ENCODE peak calls at places on chromosome 17, in five cellular contexts. One of them, this sample, is unnamed. For H4K20me1, the result is how much of the 10 kb centered on the place peaks cover.

GRCh38 chr17:15133826-15134225 is 131.3 kb downstream of the PMP22 start:
- DNase-seq in fibroblast of lung: no peak
- DNase-seq in GM23248: no peak
- DNase-seq in GM12878: no peak
- DNase-seq in PC-3: no peak
- DNase-seq in this sample: no peak

GRCh38 chr17:16068323-16068722 is 68.7 kb downstream of the TTC19 start:
- DNase-seq in GM12878: no peak
- DNase-seq in fibroblast of lung: peak
- DNase-seq in PC-3: no peak
- DNase-seq in GM23248: peak
- DNase-seq in this sample: no peak

GRCh38 chr17:68248886-68249872 is 1.3 kb downstream of the AMZ2 start:
- DNase-seq in GM23248: peak
- DNase-seq in fibroblast of lung: no peak
- DNase-seq in GM12878: no peak
- DNase-seq in PC-3: no peak
- DNase-seq in this sample: no peak

GRCh38 chr17:79907217-79907715 is 68.0 kb upstream of the CBX4 start:
- DNase-seq in GM12878: no peak
- DNase-seq in fibroblast of lung: no peak
- DNase-seq in PC-3: no peak
- DNase-seq in GM23248: no peak
- DNase-seq in this sample: no peak

GRCh38 chr17:27627514-27627913 is 3.5 kb upstream of the LGALS9 start:
- DNase-seq in GM23248: no peak
- DNase-seq in fibroblast of lung: no peak
- DNase-seq in GM12878: no peak
- DNase-seq in PC-3: no peak
- DNase-seq in this sample: no peak

GRCh38 chr17:42315402-42316156 is 27.3 kb downstream of the STAT5A start:
- DNase-seq in PC-3: no peak
- DNase-seq in GM23248: no peak
- DNase-seq in GM12878: peak
- DNase-seq in fibroblast of lung: no peak
- DNase-seq in this sample: no peak

GRCh38 chr17:30519707-30520106 is 42.5 kb downstream of the GOSR1 start:
- DNase-seq in fibroblast of lung: peak
- DNase-seq in GM12878: no peak
- DNase-seq in PC-3: peak
- DNase-seq in GM23248: peak
- DNase-seq in this sample: peak

GRCh38 chr17:10673318-10673717 is 16.2 kb upstream of the MYH3 start:
- DNase-seq in fibroblast of lung: no peak
- DNase-seq in GM23248: no peak
- DNase-seq in GM12878: no peak
- DNase-seq in PC-3: no peak
- DNase-seq in this sample: no peak

GRCh38 chr17:78294356-78294755 is 62.9 kb downstream of the TMEM235 start:
- DNase-seq in GM12878: no peak
- DNase-seq in PC-3: no peak
- DNase-seq in fibroblast of lung: no peak
- DNase-seq in GM23248: no peak
- DNase-seq in this sample: no peak

GRCh38 chr17:29565643-29566472 is 979 bp downstream of the ABHD15 start:
- DNase-seq in GM23248: peak
- DNase-seq in fibroblast of lung: no peak
- DNase-seq in PC-3: no peak
- DNase-seq in GM12878: no peak
- DNase-seq in this sample: no peak

GRCh38 chr17:8044819-8045810 is 6.3 kb downstream of the ALOX15B start:
- DNase-seq in PC-3: no peak
- DNase-seq in fibroblast of lung: no peak
- DNase-seq in GM12878: no peak
- DNase-seq in GM23248: no peak
- DNase-seq in this sample: no peak

GRCh38 chr17:82257473-82257872 is 16.0 kb downstream of the CSNK1D start:
- DNase-seq in GM12878: no peak
- DNase-seq in PC-3: no peak
- DNase-seq in fibroblast of lung: no peak
- DNase-seq in GM23248: peak
- DNase-seq in this sample: no peak

GRCh38 chr17:30203471-30203981 is 32.0 kb downstream of the SLC6A4 start:
- DNase-seq in GM23248: no peak
- DNase-seq in PC-3: no peak
- DNase-seq in fibroblast of lung: no peak
- DNase-seq in GM12878: no peak
- DNase-seq in this sample: no peak

GRCh38 chr17:66549312-66549705 is 246.9 kb downstream of the PRKCA start:
- DNase-seq in PC-3: peak
- DNase-seq in fibroblast of lung: no peak
- DNase-seq in GM12878: no peak
- DNase-seq in GM23248: peak
- DNase-seq in this sample: peak

GRCh38 chr17:19004601-19005441 is at the start of gene FAM83G:
- DNase-seq in fibroblast of lung: peak
- DNase-seq in GM12878: peak
- DNase-seq in GM23248: peak
- DNase-seq in PC-3: no peak
- DNase-seq in this sample: peak

GRCh38 chr17:7477392-7478275 is 1.8 kb downstream of the ZBTB4 start:
- DNase-seq in GM12878: no peak
- DNase-seq in PC-3: peak
- DNase-seq in fibroblast of lung: peak
- DNase-seq in GM23248: peak
- DNase-seq in this sample: peak

GRCh38 chr17:81004336-81005015 is 12.8 kb downstream of the CHMP6 start:
- DNase-seq in PC-3: no peak
- DNase-seq in GM23248: peak
- DNase-seq in fibroblast of lung: no peak
- DNase-seq in GM12878: no peak
- DNase-seq in this sample: no peak

GRCh38 chr17:73498176-73498575 is 146.1 kb downstream of the SDK2 start:
- DNase-seq in GM23248: no peak
- DNase-seq in GM12878: no peak
- DNase-seq in fibroblast of lung: no peak
- DNase-seq in PC-3: no peak
- DNase-seq in this sample: no peak

GRCh38 chr17:7440113-7440822 is 956 bp downstream of the FGF11 start:
- DNase-seq in GM23248: peak
- DNase-seq in fibroblast of lung: peak
- DNase-seq in GM12878: no peak
- DNase-seq in PC-3: peak
- DNase-seq in this sample: no peak

GRCh38 chr17:75783069-75783783 is 1.4 kb upstream of the UNK start:
- DNase-seq in PC-3: peak
- DNase-seq in GM12878: peak
- DNase-seq in fibroblast of lung: peak
- DNase-seq in GM23248: peak
- DNase-seq in this sample: peak

GRCh38 chr17:37488009-37488604 is 1.6 kb upstream of the DUSP14 start:
- DNase-seq in PC-3: peak
- DNase-seq in GM12878: no peak
- DNase-seq in GM23248: peak
- DNase-seq in fibroblast of lung: peak
- DNase-seq in this sample: peak

GRCh38 chr17:81514735-81515529 is 2.3 kb upstream of the ACTG1 start:
- DNase-seq in GM23248: peak
- DNase-seq in PC-3: peak
- DNase-seq in fibroblast of lung: peak
- DNase-seq in GM12878: no peak
- DNase-seq in this sample: peak

GRCh38 chr17:10610821-10611323 is 46.2 kb downstream of the MYH3 start:
- DNase-seq in GM12878: no peak
- DNase-seq in fibroblast of lung: no peak
- DNase-seq in GM23248: no peak
- DNase-seq in PC-3: no peak
- DNase-seq in this sample: no peak

GRCh38 chr17:12078791-12079190 is 58.1 kb downstream of the MAP2K4 start:
- DNase-seq in fibroblast of lung: peak
- DNase-seq in GM23248: peak
- DNase-seq in PC-3: peak
- DNase-seq in GM12878: no peak
- DNase-seq in this sample: peak

GRCh38 chr17:74758846-74759163 is 10.4 kb downstream of the NHERF1 start:
- DNase-seq in fibroblast of lung: no peak
- DNase-seq in GM12878: no peak
- DNase-seq in PC-3: peak
- DNase-seq in GM23248: peak
- DNase-seq in this sample: no peak

GRCh38 chr17:4766199-4766598 is 5.5 kb upstream of the TM4SF5 start:
- DNase-seq in fibroblast of lung: no peak
- DNase-seq in GM23248: no peak
- DNase-seq in GM12878: no peak
- DNase-seq in PC-3: no peak
- DNase-seq in this sample: no peak

GRCh38 chr17:7580631-7581554 is 1.5 kb downstream of the CD68 start:
- DNase-seq in GM23248: no peak
- DNase-seq in GM12878: no peak
- DNase-seq in fibroblast of lung: no peak
- DNase-seq in PC-3: no peak
- DNase-seq in this sample: no peak

GRCh38 chr17:34609210-34609609 is 29.8 kb downstream of the TMEM132E start:
- DNase-seq in fibroblast of lung: no peak
- DNase-seq in GM23248: no peak
- DNase-seq in PC-3: no peak
- DNase-seq in GM12878: no peak
- DNase-seq in this sample: no peak

GRCh38 chr17:50719924-50720805 is 762 bp downstream of the LUC7L3 start:
- DNase-seq in PC-3: peak
- DNase-seq in GM23248: no peak
- DNase-seq in fibroblast of lung: no peak
- DNase-seq in GM12878: no peak
- DNase-seq in this sample: no peak

GRCh38 chr17:79746955-79747507 is 16.3 kb downstream of the ENPP7 start:
- DNase-seq in fibroblast of lung: no peak
- DNase-seq in GM12878: no peak
- DNase-seq in GM23248: peak
- DNase-seq in PC-3: no peak
- DNase-seq in this sample: no peak

GRCh38 chr17:29514792-29515191 is 52.0 kb downstream of the ABHD15 start:
- DNase-seq in GM23248: peak
- DNase-seq in fibroblast of lung: peak
- DNase-seq in PC-3: no peak
- DNase-seq in GM12878: no peak
- DNase-seq in this sample: peak

GRCh38 chr17:28524476-28525415 is 18.6 kb downstream of the FOXN1 start:
- DNase-seq in fibroblast of lung: peak
- DNase-seq in PC-3: peak
- DNase-seq in GM12878: no peak
- DNase-seq in GM23248: peak
- DNase-seq in this sample: peak

GRCh38 chr17:63516910-63517824 is 6.0 kb upstream of the KCNH6 start:
- DNase-seq in GM23248: peak
- DNase-seq in fibroblast of lung: no peak
- DNase-seq in PC-3: peak
- DNase-seq in GM12878: peak
- DNase-seq in this sample: peak

GRCh38 chr17:38507436-38507835 is 79.2 kb downstream of the ARHGAP23 start:
- DNase-seq in GM23248: no peak
- DNase-seq in GM12878: no peak
- DNase-seq in PC-3: no peak
- DNase-seq in fibroblast of lung: no peak
- DNase-seq in this sample: no peak

GRCh38 chr17:78715000-78715771 is 66.9 kb downstream of the CYTH1 start:
- DNase-seq in GM23248: peak
- DNase-seq in PC-3: no peak
- DNase-seq in GM12878: no peak
- DNase-seq in fibroblast of lung: no peak
- DNase-seq in this sample: no peak

GRCh38 chr17:55343900-55344513 is 77.6 kb downstream of the MMD start:
- DNase-seq in GM23248: no peak
- DNase-seq in GM12878: no peak
- DNase-seq in fibroblast of lung: no peak
- DNase-seq in PC-3: no peak
- DNase-seq in this sample: no peak
- H2AFZ ChIP-seq in GM23248: no peak
- H2AFZ ChIP-seq in GM12878: no peak
- H2AFZ ChIP-seq in fibroblast of lung: no peak
- H2AFZ ChIP-seq in PC-3: no peak
- H2AFZ ChIP-seq in this sample: no peak

DNA sequence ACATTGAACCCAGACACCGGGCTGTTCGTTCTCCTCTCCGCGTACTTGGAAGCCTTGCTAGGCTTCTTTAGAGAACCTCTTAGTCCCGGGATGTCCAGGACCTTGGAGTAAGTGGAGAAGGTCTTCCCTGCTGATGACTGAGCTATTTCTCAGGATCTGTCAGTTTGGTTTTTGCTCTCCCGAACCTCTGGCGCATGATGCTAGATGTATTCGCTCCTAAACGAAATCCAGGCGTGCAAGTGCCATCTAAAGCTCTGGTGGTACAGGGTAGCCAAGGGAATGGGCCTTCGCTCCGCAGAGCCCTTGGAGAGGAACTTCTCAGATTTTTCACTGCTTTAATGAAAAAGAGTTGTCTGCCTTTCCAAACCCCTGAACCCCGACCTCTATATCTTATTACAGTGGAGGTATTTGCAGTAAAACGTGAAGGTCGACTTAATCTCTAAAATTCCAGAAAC is 544 bp downstream of the VMP1 start:
- DNase-seq in GM12878: no peak
- DNase-seq in PC-3: no peak
- DNase-seq in GM23248: no peak
- DNase-seq in fibroblast of lung: no peak
- DNase-seq in this sample: no peak
- H4K20me1 ChIP-seq in GM12878: under half
- H4K20me1 ChIP-seq in PC-3: half or more
- H4K20me1 ChIP-seq in GM23248: under half
- H4K20me1 ChIP-seq in fibroblast of lung: under half
- H4K20me1 ChIP-seq in this sample: half or more

GRCh38 chr17:45428954-45429337 is 3.7 kb downstream of the ARHGAP27 start:
- DNase-seq in fibroblast of lung: no peak
- DNase-seq in PC-3: no peak
- DNase-seq in GM12878: no peak
- DNase-seq in GM23248: no peak
- DNase-seq in this sample: no peak
- TF ChIP-seq EZH2 in fibroblast of lung: no peak
- TF ChIP-seq EZH2 in PC-3: no peak
- TF ChIP-seq EZH2 in GM12878: no peak
- TF ChIP-seq EZH2 in GM23248: peak
- TF ChIP-seq EZH2 in this sample: no peak

GRCh38 chr17:3679186-3680126 is 10.8 kb downstream of the EMC6 start:
- DNase-seq in GM23248: no peak
- DNase-seq in GM12878: no peak
- DNase-seq in PC-3: no peak
- DNase-seq in fibroblast of lung: no peak
- DNase-seq in this sample: no peak

GRCh38 chr17:3681057-3681456 is 12.4 kb downstream of the EMC6 start:
- DNase-seq in PC-3: no peak
- DNase-seq in GM23248: no peak
- DNase-seq in GM12878: no peak
- DNase-seq in fibroblast of lung: no peak
- DNase-seq in this sample: no peak

GRCh38 chr17:3678095-3678820 is 9.6 kb downstream of the EMC6 start:
- DNase-seq in GM12878: no peak
- DNase-seq in GM23248: peak
- DNase-seq in PC-3: peak
- DNase-seq in fibroblast of lung: no peak
- DNase-seq in this sample: peak

GRCh38 chr17:3681565-3681964 is 13.0 kb downstream of the EMC6 start:
- DNase-seq in GM23248: no peak
- DNase-seq in GM12878: no peak
- DNase-seq in PC-3: no peak
- DNase-seq in fibroblast of lung: no peak
- DNase-seq in this sample: no peak

GRCh38 chr17:3678821-3679175 is 10.2 kb downstream of the EMC6 start:
- DNase-seq in fibroblast of lung: no peak
- DNase-seq in PC-3: no peak
- DNase-seq in GM23248: no peak
- DNase-seq in GM12878: no peak
- DNase-seq in this sample: no peak
- H2AFZ ChIP-seq in fibroblast of lung: no peak
- H2AFZ ChIP-seq in PC-3: no peak
- H2AFZ ChIP-seq in GM23248: no peak
- H2AFZ ChIP-seq in GM12878: no peak
- H2AFZ ChIP-seq in this sample: no peak